ENCODE peak calls at places on chromosomes 11 and 22, in four cellular contexts. E is K562, H is A549, N is GM12878. D is an unnamed sample.

GRCh38 chr22:28171135-28171534 is 252.1 kb upstream of the PITPNB start:
- DNase-seq in H (no peak), N (no peak), E (no peak), D (no peak)

GRCh38 chr22:20175597-20175900 is 24.7 kb upstream of the CCDC188 start:
- DNase-seq in E (no peak), N (no peak), H (peak), D (peak)

GRCh38 chr11:35907648-35908431 is 36.0 kb upstream of the LDLRAD3 start:
- DNase-seq in N (peak), H (peak), E (no peak), D (no peak)

GRCh38 chr11:38460901-38461300 is 1862.9 kb upstream of the RAG2 start:
- DNase-seq in H (no peak), N (no peak), E (no peak), D (no peak)

GRCh38 chr11:64224891-64225607 is 937 bp downstream of the TRPT1 start:
- DNase-seq in N (no peak), E (peak), H (no peak), D (peak)

GRCh38 chr11:91850533-91851305 is 373.9 kb upstream of the FAT3 start:
- DNase-seq in N (no peak), H (no peak), E (no peak), D (no peak)

GRCh38 chr11:86749376-86749775 is 51.0 kb upstream of the PRSS23 start:
- DNase-seq in H (peak), N (no peak), E (peak), D (no peak)

GRCh38 chr22:39598017-39598965 is 27.7 kb downstream of the CACNA1I start:
- DNase-seq in N (no peak), E (peak), H (peak), D (no peak)

GRCh38 chr22:35008213-35008612 is 57.7 kb upstream of the ISX start:
- DNase-seq in N (peak), E (no peak), H (no peak), D (no peak)

GRCh38 chr11:67269401-67270255 is 3.4 kb downstream of the GRK2 start:
- DNase-seq in N (no peak), E (no peak), H (no peak), D (no peak)

GRCh38 chr22:42298746-42299145 is 28.3 kb upstream of the TCF20 start:
- DNase-seq in N (no peak), H (no peak), E (no peak), D (no peak)

GRCh38 chr22:38452373-38453064 is 2.5 kb downstream of the KCNJ4 start:
- DNase-seq in H (no peak), N (no peak), E (no peak), D (no peak)

GRCh38 chr11:78764946-78765345 is 190.3 kb upstream of the NARS2 start:
- DNase-seq in N (no peak), E (no peak), H (no peak), D (no peak)

GRCh38 chr11:75468534-75469340 is 35.7 kb upstream of the KLHL35 start:
- DNase-seq in N (no peak), E (peak), H (no peak), D (peak)

GRCh38 chr22:21982338-21982965 is at the start of gene TOP3B:
- DNase-seq in E (peak), N (peak), H (peak), D (peak)

GRCh38 chr11:10982695-10983492 is 125.0 kb upstream of the ZBED5 start:
- DNase-seq in H (peak), N (no peak), E (peak), D (no peak)

GRCh38 chr22:29306830-29307657 is 594 bp downstream of the GAS2L1 start:
- DNase-seq in E (peak), N (no peak), H (peak), D (peak)

GRCh38 chr22:30922151-30922611 is 46.4 kb downstream of the MORC2 start:
- DNase-seq in E (no peak), H (peak), N (peak), D (peak)

GRCh38 chr22:29387921-29388758 is at the start of gene AP1B1:
- DNase-seq in H (peak), N (peak), E (peak), D (peak)

GRCh38 chr11:114606003-114606801 is 10.6 kb upstream of the NXPE4 start:
- DNase-seq in H (no peak), N (no peak), E (no peak), D (no peak)

GRCh38 chr11:64324692-64325469 is 7.0 kb downstream of the PRDX5 start:
- DNase-seq in N (no peak), E (no peak), H (no peak), D (no peak)

GRCh38 chr22:28015056-28015445 is 96.0 kb upstream of the PITPNB start:
- DNase-seq in H (no peak), N (no peak), E (no peak), D (no peak)

GRCh38 chr11:33692013-33692504 is 8.6 kb downstream of the C11orf91 start:
- DNase-seq in E (no peak), N (no peak), H (peak), D (no peak)

GRCh38 chr11:78140392-78141077 is 1.1 kb upstream of the ALG8 start:
- DNase-seq in E (peak), H (no peak), N (no peak), D (no peak)

GRCh38 chr11:69003866-69004311 is 9.2 kb downstream of the MRGPRF start:
- DNase-seq in H (no peak), E (no peak), N (no peak), D (no peak)

GRCh38 chr11:69002743-69003231 is 10.3 kb downstream of the MRGPRF start:
- DNase-seq in H (no peak), N (no peak), E (no peak), D (no peak)

GRCh38 chr11:69002101-69002742 is 10.8 kb downstream of the MRGPRF start:
- DNase-seq in N (no peak), E (no peak), H (no peak), D (no peak)

GRCh38 chr11:69004411-69005182 is 8.4 kb downstream of the MRGPRF start:
- DNase-seq in E (no peak), H (no peak), N (no peak), D (peak)

DNA sequence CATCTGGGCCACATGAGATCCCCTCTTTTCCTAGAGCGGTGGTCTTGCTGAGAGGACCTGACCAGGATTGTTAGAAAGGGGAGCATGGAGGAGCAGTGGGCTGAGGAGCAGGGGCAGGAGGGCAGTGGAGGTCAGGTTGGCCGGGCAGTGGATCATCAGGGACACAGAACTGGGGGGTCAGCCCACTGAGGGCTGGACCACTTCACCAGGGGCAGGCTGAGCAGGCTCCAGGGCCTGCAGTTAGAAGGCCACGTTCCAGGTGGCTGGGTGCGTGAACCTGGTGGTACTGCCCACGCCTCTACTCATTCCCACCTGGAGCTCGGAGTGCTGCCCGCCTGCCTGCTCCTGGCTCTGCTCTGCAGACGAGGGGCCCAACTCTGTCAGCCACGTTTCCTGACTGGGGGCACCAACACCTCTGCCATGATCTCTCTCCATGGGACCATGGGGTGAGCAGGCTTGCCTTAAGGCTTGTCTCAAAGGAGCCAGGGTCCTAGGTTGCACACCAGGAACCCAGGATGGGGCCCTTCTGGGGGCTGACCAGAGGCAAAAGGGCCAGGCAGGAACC is 9.7 kb downstream of the MRGPRF start:
- DNase-seq in E (no peak), H (no peak), N (no peak), D (no peak)
- TF ChIP-seq REST in E (no peak), H (no peak), N (no peak), D (no peak)

GRCh38 chr11:119471329-119471728 is 48.4 kb upstream of the THY1 start:
- DNase-seq in H (no peak), N (no peak), E (no peak), D (no peak)

GRCh38 chr11:119472856-119473222 is 49.9 kb upstream of the THY1 start:
- DNase-seq in E (no peak), N (no peak), H (no peak), D (no peak)

GRCh38 chr11:119472186-119472855 is 49.3 kb upstream of the THY1 start:
- DNase-seq in H (no peak), N (no peak), E (no peak), D (no peak)

GRCh38 chr11:119468511-119468910 is 45.5 kb upstream of the THY1 start:
- DNase-seq in H (no peak), E (no peak), N (no peak), D (no peak)

GRCh38 chr11:119470316-119471266 is 47.6 kb upstream of the THY1 start:
- DNase-seq in H (no peak), E (no peak), N (no peak), D (no peak)
- TF ChIP-seq RFX5 in H (no peak), E (no peak), N (no peak), D (no peak)

GRCh38 chr11:2943711-2944118 is 14.5 kb upstream of the PHLDA2 start:
- DNase-seq in N (no peak), E (no peak), H (no peak), D (peak)
- TF ChIP-seq MAX in N (no peak), E (no peak), H (no peak), D (no peak)

GRCh38 chr11:8352852-8353505 is 89.3 kb upstream of the LMO1 start:
- DNase-seq in N (no peak), H (peak), E (no peak), D (no peak)

GRCh38 chr11:8354622-8355417 is 91.1 kb upstream of the LMO1 start:
- DNase-seq in H (peak), E (no peak), N (no peak), D (peak)

GRCh38 chr11:8355418-8355742 is 91.7 kb upstream of the LMO1 start:
- DNase-seq in H (no peak), E (no peak), N (no peak), D (no peak)

GRCh38 chr11:8351223-8351622 is 87.5 kb upstream of the LMO1 start:
- DNase-seq in H (no peak), E (no peak), N (no peak), D (no peak)

DNA sequence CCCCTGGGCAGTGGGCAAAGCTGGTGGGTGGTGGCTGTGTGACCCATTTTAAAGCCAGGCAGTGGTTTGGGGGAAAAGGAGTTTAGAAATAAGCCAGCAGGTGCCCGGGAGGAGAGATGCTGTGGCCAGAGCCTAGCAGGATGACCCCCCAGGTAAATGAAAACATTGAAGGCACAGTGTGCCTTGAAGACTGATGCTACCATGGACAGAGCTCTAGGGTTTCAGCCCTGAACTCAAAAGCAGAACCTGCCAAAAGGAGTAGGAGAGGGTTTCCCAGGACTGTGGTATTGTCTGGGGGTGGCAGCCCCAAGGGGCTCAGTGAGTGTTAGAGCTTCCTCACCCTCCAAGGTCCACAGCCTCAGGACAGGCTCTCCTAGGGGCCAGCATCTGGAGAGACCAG is 88.4 kb upstream of the LMO1 start:
- DNase-seq in E (no peak), N (no peak), H (no peak), D (no peak)
- TF ChIP-seq REST in E (no peak), N (peak), H (peak), D (peak)

GRCh38 chr11:108960498-108960897 is 295.6 kb downstream of the DDX10 start:
- DNase-seq in N (no peak), E (no peak), H (no peak), D (no peak)
- TF ChIP-seq RFX5 in N (no peak), E (no peak), H (no peak), D (no peak)

GRCh38 chr22:33518405-33518804 is 401.9 kb downstream of the LARGE1 start:
- DNase-seq in H (no peak), E (no peak), N (no peak), D (no peak)

GRCh38 chr22:33520904-33521780 is 399.1 kb downstream of the LARGE1 start:
- DNase-seq in N (no peak), H (no peak), E (no peak), D (no peak)

GRCh38 chr22:33519974-33520903 is 400.0 kb downstream of the LARGE1 start:
- DNase-seq in E (no peak), H (no peak), N (no peak), D (no peak)

GRCh38 chr22:33521879-33522665 is 398.2 kb downstream of the LARGE1 start:
- DNase-seq in E (no peak), H (no peak), N (no peak), D (no peak)

GRCh38 chr22:33519140-33519973 is 400.9 kb downstream of the LARGE1 start:
- DNase-seq in E (peak), N (peak), H (peak), D (peak)
- TF ChIP-seq MAX in E (no peak), N (no peak), H (no peak), D (no peak)

GRCh38 chr11:96337541-96338530 is 5.2 kb downstream of the MAML2 start:
- DNase-seq in N (no peak), H (no peak), E (peak), D (no peak)
- TF ChIP-seq REST in N (no peak), H (no peak), E (no peak), D (no peak)

D was measured in SK-N-SH.